ENCODE peak calls at places on chromosomes 3 and 15, in nine cellular contexts. N is K562, Z is cardiac fibroblast, E is fibroblast of lung, V is sigmoid colon, Y is transverse colon, K is lower lobe of right lung, H is lower leg skin, C is fibroblast of villous mesenchyme. P is an unnamed sample.

GRCh38 chr3:73563896-73564582 is 60.7 kb downstream of the PDZRN3 start:
- DNase-seq in N (no peak), Z (no peak), E (peak; percentile 73), V (no peak), Y (no peak), K (no peak), H (no peak), C (no peak), P (no peak)

GRCh38 chr15:61828860-61829513 is 231.3 kb downstream of the VPS13C start:
- DNase-seq in N (no peak), Z (no peak), E (no peak), V (no peak), Y (no peak), K (no peak), H (no peak), C (no peak), P (no peak)

GRCh38 chr3:114745322-114746240 is 401.5 kb downstream of the ZBTB20 start:
- DNase-seq in N (no peak), Z (peak; percentile 55), E (peak; percentile 82), V (no peak), Y (no peak), K (no peak), H (no peak), C (peak; percentile 74), P (no peak)

GRCh38 chr3:122598556-122598955 is 21.1 kb downstream of the PARP15 start:
- DNase-seq in N (no peak), Z (no peak), E (no peak), V (no peak), Y (no peak), K (no peak), H (no peak), C (no peak), P (no peak)

GRCh38 chr3:42739401-42740158 is 33.5 kb downstream of the CCDC13 start:
- DNase-seq in N (no peak), Z (no peak), E (no peak), V (peak; percentile 69), Y (no peak), K (no peak), H (peak; percentile 91), C (no peak), P (peak; percentile 92)

GRCh38 chr15:76973362-76973743 is 21.6 kb upstream of the PSTPIP1 start:
- DNase-seq in N (peak; percentile 37), Z (peak; percentile 74), E (peak; percentile 16), V (no peak), Y (no peak), K (peak; percentile 60), H (no peak), C (peak; percentile 10), P (no peak)

GRCh38 chr3:46947981-46948791 is 28.4 kb downstream of the CCDC12 start:
- DNase-seq in N (peak; percentile 82), Z (peak; percentile 65), E (peak; percentile 61), V (no peak), Y (peak; percentile 86), K (peak; percentile 82), H (no peak), C (peak; percentile 98), P (peak; percentile 64)

GRCh38 chr15:87779746-87780145 is 476.8 kb downstream of the NTRK3 start:
- DNase-seq in N (no peak), Z (no peak), E (no peak), V (no peak), Y (no peak), K (no peak), H (no peak), C (no peak), P (no peak)

GRCh38 chr15:57743424-57743823 is 36.9 kb downstream of the POLR2M start:
- DNase-seq in N (no peak), Z (no peak), E (no peak), V (no peak), Y (no peak), K (no peak), H (no peak), C (no peak), P (no peak)

GRCh38 chr3:195041871-195042740 is 228.9 kb downstream of the XXYLT1 start:
- DNase-seq in N (no peak), Z (no peak), E (no peak), V (no peak), Y (no peak), K (no peak), H (peak; percentile 71), C (no peak), P (peak; percentile 39)

GRCh38 chr3:112865757-112866156 is 19.1 kb upstream of the CD200R1L start:
- DNase-seq in N (no peak), Z (no peak), E (no peak), V (no peak), Y (no peak), K (no peak), H (no peak), C (no peak), P (no peak)

GRCh38 chr3:50817756-50818518 is 143.2 kb downstream of the DOCK3 start:
- DNase-seq in N (no peak), Z (no peak), E (no peak), V (no peak), Y (no peak), K (no peak), H (no peak), C (no peak), P (no peak)

GRCh38 chr15:68526269-68526668 is 52.5 kb upstream of the CORO2B start:
- DNase-seq in N (no peak), Z (peak; percentile 44), E (peak; percentile 89), V (no peak), Y (no peak), K (no peak), H (no peak), C (no peak), P (no peak)

GRCh38 chr15:68526784-68527183 is 52.0 kb upstream of the CORO2B start:
- DNase-seq in N (no peak), Z (no peak), E (no peak), V (no peak), Y (no peak), K (no peak), H (no peak), C (no peak), P (no peak)

GRCh38 chr15:68525815-68526214 is 53.0 kb upstream of the CORO2B start:
- DNase-seq in N (no peak), Z (no peak), E (peak; percentile 43), V (no peak), Y (no peak), K (no peak), H (no peak), C (no peak), P (no peak)

GRCh38 chr15:68531794-68532193 is 47.0 kb upstream of the CORO2B start:
- DNase-seq in N (no peak), Z (no peak), E (no peak), V (no peak), Y (no peak), K (no peak), H (no peak), C (no peak), P (no peak)

GRCh38 chr15:68528891-68529290 is 49.9 kb upstream of the CORO2B start:
- DNase-seq in N (no peak), Z (peak; percentile 80), E (peak; percentile 90), V (no peak), Y (no peak), K (no peak), H (no peak), C (no peak), P (no peak)
- H3K4me3 ChIP-seq in N (no peak overlapping the region), Z (no peak overlapping the region), E (no peak overlapping the region), V (no peak overlapping the region), Y (no peak overlapping the region), K (peak overlapping the region; percentile 14), H (no peak overlapping the region), C (no peak overlapping the region), P (no peak overlapping the region)

DNA sequence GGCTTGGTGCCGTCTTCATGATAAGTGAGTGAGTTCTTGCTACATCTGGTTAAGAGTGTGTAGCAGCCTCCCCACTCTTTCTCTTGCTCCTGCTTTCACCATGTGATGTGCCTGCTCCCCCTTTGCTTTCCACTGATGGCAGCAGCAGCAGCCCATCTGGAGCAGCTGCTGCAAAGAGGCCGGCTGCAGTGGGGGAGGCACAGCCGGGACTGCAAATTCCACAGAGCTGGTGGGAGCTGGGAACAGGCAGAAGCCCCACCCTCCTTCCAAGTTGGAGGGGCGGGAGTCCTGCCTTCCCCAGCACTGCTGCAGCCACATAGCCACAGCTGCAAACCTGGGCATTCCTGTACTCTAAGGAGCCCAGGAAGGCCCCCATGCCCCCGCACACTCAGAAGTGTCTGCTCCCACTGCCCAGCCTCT is 62.8 kb upstream of the IMPG2 start:
- DNase-seq in N (no peak), Z (peak; percentile 17), E (peak; percentile 29), V (peak; percentile 59), Y (no peak), K (no peak), H (no peak), C (peak; percentile 66), P (no peak)
- TF ChIP-seq CTCF in N (no peak), Z (no peak), E (no peak), V (no peak), Y (no peak), K (no peak), H (no peak), C (no peak), P (no peak)

GRCh38 chr3:197258168-197258755 is 40.1 kb downstream of the DLG1 start:
- DNase-seq in N (no peak), Z (no peak), E (peak; percentile 29), V (no peak), Y (no peak), K (no peak), H (no peak), C (no peak), P (no peak)

GRCh38 chr3:197261164-197261509 is 37.3 kb downstream of the DLG1 start:
- DNase-seq in N (no peak), Z (no peak), E (no peak), V (no peak), Y (no peak), K (no peak), H (no peak), C (no peak), P (no peak)

GRCh38 chr3:197257711-197258110 is 40.7 kb downstream of the DLG1 start:
- DNase-seq in N (no peak), Z (no peak), E (no peak), V (no peak), Y (no peak), K (no peak), H (no peak), C (no peak), P (no peak)

GRCh38 chr3:197260491-197261163 is 37.8 kb downstream of the DLG1 start:
- DNase-seq in N (no peak), Z (no peak), E (no peak), V (no peak), Y (no peak), K (no peak), H (no peak), C (peak; percentile 23), P (no peak)

DNA sequence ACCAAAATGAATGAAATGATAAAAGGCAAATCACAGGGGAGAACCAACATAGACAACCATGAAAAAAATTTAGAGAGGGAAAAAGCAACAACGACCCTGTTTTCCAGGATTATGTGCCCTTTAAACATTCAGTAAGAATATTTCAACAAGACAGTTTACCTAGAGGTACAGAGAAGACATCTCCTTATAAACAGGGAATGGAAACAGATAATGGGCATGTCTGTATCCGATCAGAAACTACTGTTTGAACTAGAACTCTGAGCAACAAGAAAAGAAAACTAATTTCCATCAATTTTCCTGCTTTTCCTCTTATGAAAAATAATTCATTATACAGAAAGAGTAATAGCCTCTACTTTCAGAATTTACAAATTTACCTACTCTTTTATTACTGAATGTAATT is 39.3 kb downstream of the DLG1 start:
- DNase-seq in N (no peak), Z (no peak), E (no peak), V (no peak), Y (no peak), K (no peak), H (no peak), C (no peak), P (no peak)
- H3K4me3 ChIP-seq in N (no peak overlapping the region), Z (no peak overlapping the region), E (no peak overlapping the region), V (no peak overlapping the region), Y (no peak overlapping the region), K (no peak overlapping the region), H (no peak overlapping the region), C (no peak overlapping the region), P (no peak overlapping the region)

GRCh38 chr15:98530570-98530969 is 117.8 kb upstream of the IGF1R start:
- DNase-seq in N (no peak), Z (no peak), E (no peak), V (no peak), Y (no peak), K (no peak), H (no peak), C (no peak), P (no peak)
- TF ChIP-seq CTCF in N (no peak), Z (no peak), E (no peak), V (no peak), Y (no peak), K (no peak), H (no peak), C (no peak), P (no peak)

P was measured in tibial artery.